ENCODE peak calls at places on chromosomes 2 and 18, in seven cellular contexts. C is H1, Z is HCT116, V is A549, S is HepG2, Y is GM12878, A is K562. J is an unnamed sample.

GRCh38 chr2:170822292-170822884 is 5.7 kb downstream of the GAD1 start:
- DNase-seq in S (no peak), V (peak), A (no peak), Y (no peak), C (peak), Z (no peak), J (no peak)

GRCh38 chr2:101011152-101011551 is 9.1 kb downstream of the RPL31 start:
- DNase-seq in A (no peak), C (no peak), V (no peak), Y (no peak), S (no peak), Z (no peak), J (no peak)

GRCh38 chr2:238716171-238716570 is 131.7 kb upstream of the TWIST2 start:
- DNase-seq in V (no peak), C (no peak), Z (no peak), S (no peak), A (no peak), Y (no peak), J (no peak)

GRCh38 chr2:44614940-44615339 is 253.2 kb downstream of the CAMKMT start:
- DNase-seq in A (no peak), C (no peak), S (no peak), Y (no peak), Z (no peak), V (no peak), J (no peak)

GRCh38 chr18:37403100-37403781 is 162.4 kb downstream of the CELF4 start:
- DNase-seq in V (no peak), A (no peak), S (no peak), C (no peak), Y (no peak), Z (no peak), J (peak)

GRCh38 chr2:26721267-26722032 is 28.9 kb downstream of the KCNK3 start:
- DNase-seq in A (no peak), C (no peak), V (peak), S (peak), Z (no peak), Y (no peak), J (no peak)

GRCh38 chr18:67359868-67360838 is 156.4 kb downstream of the DSEL start:
- DNase-seq in V (peak), Y (no peak), S (peak), Z (no peak), C (no peak), A (no peak), J (peak)

GRCh38 chr18:79962311-79962710 is 2.1 kb upstream of the HSBP1L1 start:
- DNase-seq in C (no peak), V (no peak), A (no peak), S (no peak), Y (no peak), Z (peak), J (peak)

GRCh38 chr2:96899084-96899735 is 29.3 kb upstream of the SEMA4C start:
- DNase-seq in A (no peak), C (no peak), Z (no peak), S (no peak), V (no peak), Y (no peak), J (peak)

DNA sequence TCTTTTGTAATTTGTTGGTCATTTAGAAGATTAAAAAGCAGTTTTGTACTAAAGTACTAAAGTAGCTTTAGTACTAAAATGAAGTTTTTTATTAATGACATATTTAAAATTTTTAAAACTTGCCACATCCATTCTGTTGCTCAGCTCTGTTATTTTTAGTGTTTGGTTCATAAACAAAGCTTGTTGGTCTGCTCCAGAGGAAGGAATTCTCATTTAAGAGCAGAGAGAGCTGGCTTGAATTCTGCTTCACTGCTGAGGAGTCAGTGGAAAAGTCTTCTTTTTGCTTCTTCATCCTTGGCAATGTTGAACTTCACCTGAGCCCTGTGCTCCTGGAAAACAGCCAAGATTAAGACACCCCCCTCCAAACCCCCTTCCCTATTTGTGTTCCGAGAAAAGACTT is 40.6 kb downstream of the TMEM87B start:
- DNase-seq in Z (no peak), A (no peak), C (no peak), V (no peak), S (no peak), Y (no peak), J (no peak)
- TF ChIP-seq CEBPB in Z (no peak), A (no peak), C (no peak), V (no peak), S (no peak), Y (no peak), J (no peak)

GRCh38 chr18:34222025-34222395 is 2.7 kb downstream of the NOL4 start:
- DNase-seq in C (peak), A (no peak), Z (no peak), V (no peak), S (no peak), Y (no peak), J (no peak)

GRCh38 chr18:34222396-34223163 is 2.1 kb downstream of the NOL4 start:
- DNase-seq in A (no peak), S (no peak), Z (no peak), C (peak), Y (no peak), V (no peak), J (no peak)

GRCh38 chr18:34223164-34223892 is 1.4 kb downstream of the NOL4 start:
- DNase-seq in C (peak), Y (no peak), V (peak), Z (no peak), S (no peak), A (no peak), J (no peak)

GRCh38 chr18:34223893-34224422 is 755 bp downstream of the NOL4 start:
- DNase-seq in A (no peak), V (no peak), S (no peak), Z (no peak), C (peak), Y (no peak), J (no peak)

DNA sequence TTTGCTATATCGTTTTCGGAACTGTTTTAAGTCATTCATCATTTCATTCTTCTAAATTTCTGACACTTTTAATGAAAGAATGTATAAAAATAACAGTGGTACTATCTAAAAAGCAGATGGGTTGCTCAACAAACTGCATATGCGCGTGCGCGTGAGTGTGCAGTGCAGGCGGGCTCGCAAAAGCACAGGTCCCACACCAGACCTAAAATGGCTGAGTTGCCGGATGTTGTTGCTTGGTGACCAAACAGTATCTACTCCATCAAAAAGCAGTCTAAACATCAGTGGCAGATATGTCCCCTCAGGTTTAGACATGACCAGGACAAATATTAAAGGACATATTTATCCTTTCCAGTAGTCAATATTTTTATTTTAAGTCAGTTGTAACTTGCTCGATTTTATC is 5.1 kb downstream of the NOL4 start:
- DNase-seq in C (no peak), S (no peak), Y (no peak), V (no peak), A (no peak), Z (no peak), J (no peak)
- TF ChIP-seq CEBPB in C (no peak), S (no peak), Y (no peak), V (no peak), A (no peak), Z (no peak), J (no peak)

DNA sequence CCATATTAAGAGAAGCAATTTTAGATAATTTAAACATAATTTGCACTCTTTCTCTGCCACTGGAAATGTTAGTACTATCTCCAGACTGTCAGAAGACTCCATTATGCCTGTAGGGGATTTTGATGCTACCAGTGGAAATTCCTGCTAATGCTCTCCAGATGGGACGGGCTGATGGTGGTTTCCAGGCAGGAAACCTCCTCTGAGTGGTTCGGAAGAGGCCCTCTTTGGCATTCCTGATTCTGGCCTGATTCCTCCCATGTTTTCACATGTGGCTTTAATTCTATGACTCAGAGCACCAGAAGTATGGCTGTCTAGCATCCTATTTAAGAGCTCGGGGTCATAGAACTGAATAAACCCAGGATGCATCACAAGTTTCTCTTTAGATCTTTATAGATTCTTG is 70.9 kb upstream of the ST6GAL2 start:
- DNase-seq in S (no peak), C (no peak), Z (no peak), A (no peak), Y (no peak), V (no peak), J (peak)
- TF ChIP-seq CEBPB in S (no peak), C (no peak), Z (no peak), A (no peak), Y (no peak), V (no peak), J (no peak)

DNA sequence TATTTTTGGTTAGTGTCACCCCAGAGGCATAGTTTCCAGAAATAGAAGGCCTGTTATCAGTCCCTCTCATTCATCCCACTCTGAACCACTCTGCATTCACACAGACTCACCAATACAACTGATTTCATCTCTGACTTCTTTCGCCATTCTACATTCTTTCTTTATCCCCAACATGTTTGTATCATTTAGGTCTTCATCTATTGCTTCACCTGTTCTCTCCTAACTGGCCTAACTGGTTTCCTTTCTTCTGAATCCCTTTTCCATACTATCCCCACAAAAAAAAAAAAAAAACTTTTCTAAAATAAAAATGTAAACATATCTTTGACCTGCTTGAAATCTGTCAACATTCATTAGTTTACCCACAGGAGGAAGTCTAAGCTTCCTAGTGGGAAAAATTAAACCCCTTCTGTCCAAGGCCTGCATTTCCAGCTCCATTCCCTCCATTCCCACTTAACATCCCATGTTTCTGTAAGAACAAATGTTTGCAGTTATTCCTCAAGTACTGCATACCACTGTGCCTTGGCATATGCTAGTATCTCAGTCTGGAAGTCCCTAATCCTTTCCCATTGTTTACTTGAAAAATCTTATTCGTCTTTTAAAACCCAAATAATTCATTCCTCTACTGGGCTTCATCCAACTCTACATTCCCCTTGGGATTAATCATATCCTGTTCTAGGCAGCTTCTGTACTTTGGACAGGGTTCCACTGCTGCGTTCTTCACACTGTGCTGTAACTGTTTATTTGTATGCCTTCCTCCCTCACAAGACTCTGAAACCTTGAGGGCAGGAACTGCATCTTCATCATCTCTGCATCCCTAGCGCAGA is 68.5 kb downstream of the FIGN start:
- DNase-seq in V (peak), S (peak), Y (no peak), A (no peak), C (no peak), Z (no peak), J (peak)
- TF ChIP-seq CEBPB in V (no peak), S (peak), Y (no peak), A (no peak), C (no peak), Z (no peak), J (peak)

DNA sequence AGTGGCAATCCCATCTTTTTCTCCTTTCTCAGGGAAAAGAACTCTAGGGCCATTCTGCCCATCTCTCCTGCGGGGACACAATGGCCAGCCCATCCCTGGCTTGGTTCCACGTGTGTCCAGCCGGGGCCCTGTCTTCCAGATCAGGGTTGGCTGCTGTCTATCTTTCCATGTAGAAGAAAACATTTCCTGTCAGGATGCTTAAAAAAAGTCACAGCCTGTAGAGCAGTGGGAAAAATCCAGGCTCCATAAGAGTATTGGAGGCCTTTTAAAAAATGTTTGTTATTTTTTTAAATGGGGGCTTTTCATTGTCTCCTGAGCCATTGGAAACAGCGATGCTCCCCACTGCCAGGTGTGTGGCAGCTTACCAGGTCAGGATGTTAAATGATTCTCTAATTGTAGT is 105.6 kb downstream of the TGFA start:
- DNase-seq in C (no peak), V (no peak), S (no peak), Z (no peak), Y (no peak), A (no peak), J (no peak)
- TF ChIP-seq CEBPB in C (no peak), V (no peak), S (no peak), Z (no peak), Y (no peak), A (no peak), J (no peak)

GRCh38 chr2:69084492-69084891 is 71.5 kb downstream of the ANTXR1 start:
- DNase-seq in S (no peak), Z (no peak), V (no peak), C (no peak), Y (no peak), A (no peak), J (no peak)

GRCh38 chr2:69081757-69082156 is 68.8 kb downstream of the ANTXR1 start:
- DNase-seq in V (no peak), S (no peak), A (no peak), C (no peak), Y (no peak), Z (no peak), J (no peak)

GRCh38 chr2:69081001-69081400 is 68.0 kb downstream of the ANTXR1 start:
- DNase-seq in Z (no peak), A (no peak), V (no peak), C (no peak), S (no peak), Y (no peak), J (no peak)

GRCh38 chr2:69083126-69083733 is 70.3 kb downstream of the ANTXR1 start:
- DNase-seq in A (no peak), Z (no peak), S (peak), C (no peak), Y (no peak), V (peak), J (peak)

GRCh38 chr2:69082430-69082997 is 69.5 kb downstream of the ANTXR1 start:
- DNase-seq in Y (no peak), C (no peak), Z (no peak), S (peak), A (no peak), V (peak), J (peak)
- TF ChIP-seq CEBPB in Y (no peak), C (no peak), Z (no peak), S (peak), A (no peak), V (peak), J (peak)

DNA sequence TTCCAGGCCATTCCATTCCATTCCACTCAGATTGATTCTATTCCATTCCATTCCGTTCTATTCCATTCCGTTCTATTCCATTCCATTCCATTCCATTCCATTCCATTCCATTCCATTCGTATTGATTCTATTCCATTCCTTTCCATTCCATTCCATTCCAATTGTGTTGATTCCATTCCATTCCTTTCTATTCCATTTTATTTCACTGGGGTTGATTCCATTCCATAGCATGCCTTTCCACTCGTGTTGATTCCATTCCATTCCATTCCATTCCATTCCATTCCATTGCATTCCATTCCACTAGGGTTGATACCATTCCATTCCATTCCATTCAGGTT is 1142.3 kb downstream of the RPIA start:
- DNase-seq in V (no peak), Y (no peak), Z (no peak), S (no peak), A (no peak), C (no peak), J (peak)
- TF ChIP-seq CEBPB in V (no peak), Y (no peak), Z (no peak), S (no peak), A (no peak), C (no peak), J (no peak)

GRCh38 chr2:36356990-36357505 is 1.5 kb downstream of the CRIM1 start:
- DNase-seq in V (no peak), S (peak), C (no peak), A (no peak), Z (no peak), Y (no peak), J (peak)
- TF ChIP-seq CEBPB in V (no peak), S (no peak), C (no peak), A (no peak), Z (no peak), Y (no peak), J (no peak)

GRCh38 chr2:105959357-105959756 is 214.6 kb downstream of the NCK2 start:
- DNase-seq in S (no peak), V (no peak), Z (no peak), A (no peak), C (no peak), Y (no peak), J (no peak)
- TF ChIP-seq CEBPB in S (no peak), V (no peak), Z (no peak), A (no peak), C (no peak), Y (no peak), J (no peak)

J was measured in IMR-90.